ENCODE peak calls at places on chromosomes 11 and 22, in six cellular contexts. One of them, this sample, is unnamed.
A peak's percentile ranks its signal among the peaks of the same experiment; 100 is the strongest.

GRCh38 chr11:75896843-75897419 is 81.9 kb downstream of the UVRAG start:
- DNase-seq in AG04449: peak; percentile 16
- DNase-seq in activated CD8-positive, alpha-beta memory T cell treated with anti-CD3 and anti-CD28 coated beads, Interleukin-2, amount 50 U/mL, for 4 hours: no peak
- DNase-seq in NCI-H748 treated with DMSO at 0.1 percent for 48 hours: peak; percentile 62
- DNase-seq in colonic mucosa: no peak
- DNase-seq in CD8-positive, alpha-beta T cell: no peak
- DNase-seq in this sample: peak; percentile 73

GRCh38 chr22:35315855-35316745 is 16.4 kb downstream of the TOM1 start:
- DNase-seq in activated CD8-positive, alpha-beta memory T cell treated with anti-CD3 and anti-CD28 coated beads, Interleukin-2, amount 50 U/mL, for 4 hours: no peak
- DNase-seq in colonic mucosa: no peak
- DNase-seq in NCI-H748 treated with DMSO at 0.1 percent for 48 hours: no peak
- DNase-seq in CD8-positive, alpha-beta T cell: no peak
- DNase-seq in AG04449: no peak
- DNase-seq in this sample: no peak

GRCh38 chr22:42760806-42761565 is 40.3 kb upstream of the A4GALT start:
- DNase-seq in AG04449: no peak
- DNase-seq in colonic mucosa: no peak
- DNase-seq in activated CD8-positive, alpha-beta memory T cell treated with anti-CD3 and anti-CD28 coated beads, Interleukin-2, amount 50 U/mL, for 4 hours: no peak
- DNase-seq in CD8-positive, alpha-beta T cell: no peak
- DNase-seq in NCI-H748 treated with DMSO at 0.1 percent for 48 hours: no peak
- DNase-seq in this sample: no peak

GRCh38 chr11:23112987-23113886 is 253.0 kb upstream of the CCDC179 start:
- DNase-seq in AG04449: no peak
- DNase-seq in CD8-positive, alpha-beta T cell: no peak
- DNase-seq in colonic mucosa: peak; percentile 87
- DNase-seq in NCI-H748 treated with DMSO at 0.1 percent for 48 hours: peak; percentile 68
- DNase-seq in activated CD8-positive, alpha-beta memory T cell treated with anti-CD3 and anti-CD28 coated beads, Interleukin-2, amount 50 U/mL, for 4 hours: no peak
- DNase-seq in this sample: peak; percentile 91

GRCh38 chr11:102819491-102819890 is 21.5 kb upstream of the MMP1 start:
- DNase-seq in NCI-H748 treated with DMSO at 0.1 percent for 48 hours: no peak
- DNase-seq in CD8-positive, alpha-beta T cell: no peak
- DNase-seq in activated CD8-positive, alpha-beta memory T cell treated with anti-CD3 and anti-CD28 coated beads, Interleukin-2, amount 50 U/mL, for 4 hours: no peak
- DNase-seq in AG04449: no peak
- DNase-seq in colonic mucosa: no peak
- DNase-seq in this sample: peak; percentile 15

GRCh38 chr11:26028294-26028954 is 303.5 kb upstream of the ANO3 start:
- DNase-seq in activated CD8-positive, alpha-beta memory T cell treated with anti-CD3 and anti-CD28 coated beads, Interleukin-2, amount 50 U/mL, for 4 hours: no peak
- DNase-seq in NCI-H748 treated with DMSO at 0.1 percent for 48 hours: no peak
- DNase-seq in AG04449: peak; percentile 9
- DNase-seq in colonic mucosa: no peak
- DNase-seq in CD8-positive, alpha-beta T cell: no peak
- DNase-seq in this sample: peak; percentile 61

GRCh38 chr11:41250408-41250807 is 209.0 kb downstream of the LRRC4C start:
- DNase-seq in activated CD8-positive, alpha-beta memory T cell treated with anti-CD3 and anti-CD28 coated beads, Interleukin-2, amount 50 U/mL, for 4 hours: no peak
- DNase-seq in NCI-H748 treated with DMSO at 0.1 percent for 48 hours: no peak
- DNase-seq in colonic mucosa: no peak
- DNase-seq in AG04449: no peak
- DNase-seq in CD8-positive, alpha-beta T cell: no peak
- DNase-seq in this sample: no peak

GRCh38 chr22:46696614-46697013 is 41.4 kb downstream of the CERK start:
- DNase-seq in AG04449: no peak
- DNase-seq in NCI-H748 treated with DMSO at 0.1 percent for 48 hours: no peak
- DNase-seq in activated CD8-positive, alpha-beta memory T cell treated with anti-CD3 and anti-CD28 coated beads, Interleukin-2, amount 50 U/mL, for 4 hours: no peak
- DNase-seq in colonic mucosa: no peak
- DNase-seq in CD8-positive, alpha-beta T cell: no peak
- DNase-seq in this sample: no peak

GRCh38 chr11:86302092-86302793 is at the start of gene HIKESHI:
- DNase-seq in NCI-H748 treated with DMSO at 0.1 percent for 48 hours: peak; percentile 79
- DNase-seq in activated CD8-positive, alpha-beta memory T cell treated with anti-CD3 and anti-CD28 coated beads, Interleukin-2, amount 50 U/mL, for 4 hours: peak; percentile 90
- DNase-seq in CD8-positive, alpha-beta T cell: peak; percentile 93
- DNase-seq in colonic mucosa: peak; percentile 100
- DNase-seq in AG04449: peak; percentile 88
- DNase-seq in this sample: peak; percentile 100

GRCh38 chr11:69699213-69699612 is 4.6 kb downstream of the FGF19 start:
- DNase-seq in NCI-H748 treated with DMSO at 0.1 percent for 48 hours: no peak
- DNase-seq in CD8-positive, alpha-beta T cell: no peak
- DNase-seq in colonic mucosa: no peak
- DNase-seq in AG04449: no peak
- DNase-seq in activated CD8-positive, alpha-beta memory T cell treated with anti-CD3 and anti-CD28 coated beads, Interleukin-2, amount 50 U/mL, for 4 hours: no peak
- DNase-seq in this sample: peak; percentile 21

GRCh38 chr11:10674440-10674855 is 19.1 kb downstream of the IRAG1 start:
- DNase-seq in activated CD8-positive, alpha-beta memory T cell treated with anti-CD3 and anti-CD28 coated beads, Interleukin-2, amount 50 U/mL, for 4 hours: no peak
- DNase-seq in colonic mucosa: no peak
- DNase-seq in AG04449: no peak
- DNase-seq in CD8-positive, alpha-beta T cell: no peak
- DNase-seq in NCI-H748 treated with DMSO at 0.1 percent for 48 hours: no peak
- DNase-seq in this sample: no peak

GRCh38 chr11:1553808-1554594 is 18.1 kb downstream of the DUSP8 start:
- DNase-seq in CD8-positive, alpha-beta T cell: no peak
- DNase-seq in colonic mucosa: peak; percentile 88
- DNase-seq in NCI-H748 treated with DMSO at 0.1 percent for 48 hours: peak; percentile 19
- DNase-seq in activated CD8-positive, alpha-beta memory T cell treated with anti-CD3 and anti-CD28 coated beads, Interleukin-2, amount 50 U/mL, for 4 hours: no peak
- DNase-seq in AG04449: no peak
- DNase-seq in this sample: peak; percentile 61

GRCh38 chr22:50302041-50302541 is 5.4 kb downstream of the PLXNB2 start:
- DNase-seq in colonic mucosa: peak; percentile 73
- DNase-seq in CD8-positive, alpha-beta T cell: no peak
- DNase-seq in activated CD8-positive, alpha-beta memory T cell treated with anti-CD3 and anti-CD28 coated beads, Interleukin-2, amount 50 U/mL, for 4 hours: no peak
- DNase-seq in NCI-H748 treated with DMSO at 0.1 percent for 48 hours: no peak
- DNase-seq in AG04449: no peak
- DNase-seq in this sample: no peak

GRCh38 chr22:49623715-49624114 is 204.0 kb downstream of the BRD1 start:
- DNase-seq in AG04449: no peak
- DNase-seq in colonic mucosa: no peak
- DNase-seq in activated CD8-positive, alpha-beta memory T cell treated with anti-CD3 and anti-CD28 coated beads, Interleukin-2, amount 50 U/mL, for 4 hours: no peak
- DNase-seq in CD8-positive, alpha-beta T cell: no peak
- DNase-seq in NCI-H748 treated with DMSO at 0.1 percent for 48 hours: no peak
- DNase-seq in this sample: no peak

GRCh38 chr11:59611570-59612565 is 3.7 kb downstream of the OSBP start:
- DNase-seq in NCI-H748 treated with DMSO at 0.1 percent for 48 hours: peak; percentile 3
- DNase-seq in CD8-positive, alpha-beta T cell: no peak
- DNase-seq in activated CD8-positive, alpha-beta memory T cell treated with anti-CD3 and anti-CD28 coated beads, Interleukin-2, amount 50 U/mL, for 4 hours: no peak
- DNase-seq in colonic mucosa: peak; percentile 85
- DNase-seq in AG04449: peak; percentile 5
- DNase-seq in this sample: peak; percentile 78

GRCh38 chr22:37229012-37229804 is 14.9 kb downstream of the RAC2 start:
- DNase-seq in NCI-H748 treated with DMSO at 0.1 percent for 48 hours: no peak
- DNase-seq in activated CD8-positive, alpha-beta memory T cell treated with anti-CD3 and anti-CD28 coated beads, Interleukin-2, amount 50 U/mL, for 4 hours: peak; percentile 45
- DNase-seq in AG04449: no peak
- DNase-seq in colonic mucosa: no peak
- DNase-seq in CD8-positive, alpha-beta T cell: no peak
- DNase-seq in this sample: no peak

GRCh38 chr11:28834877-28835276 is 726.7 kb downstream of the METTL15 start:
- DNase-seq in CD8-positive, alpha-beta T cell: no peak
- DNase-seq in NCI-H748 treated with DMSO at 0.1 percent for 48 hours: no peak
- DNase-seq in colonic mucosa: no peak
- DNase-seq in AG04449: peak; percentile 66
- DNase-seq in activated CD8-positive, alpha-beta memory T cell treated with anti-CD3 and anti-CD28 coated beads, Interleukin-2, amount 50 U/mL, for 4 hours: no peak
- DNase-seq in this sample: no peak

GRCh38 chr11:117814766-117815261 is 9.7 kb downstream of the FXYD2 start:
- DNase-seq in colonic mucosa: peak; percentile 90
- DNase-seq in CD8-positive, alpha-beta T cell: peak; percentile 82
- DNase-seq in AG04449: no peak
- DNase-seq in NCI-H748 treated with DMSO at 0.1 percent for 48 hours: peak; percentile 92
- DNase-seq in activated CD8-positive, alpha-beta memory T cell treated with anti-CD3 and anti-CD28 coated beads, Interleukin-2, amount 50 U/mL, for 4 hours: peak; percentile 79
- DNase-seq in this sample: peak; percentile 99

GRCh38 chr11:28793282-28793738 is 685.1 kb downstream of the METTL15 start:
- DNase-seq in CD8-positive, alpha-beta T cell: no peak
- DNase-seq in AG04449: no peak
- DNase-seq in activated CD8-positive, alpha-beta memory T cell treated with anti-CD3 and anti-CD28 coated beads, Interleukin-2, amount 50 U/mL, for 4 hours: no peak
- DNase-seq in NCI-H748 treated with DMSO at 0.1 percent for 48 hours: peak; percentile 3
- DNase-seq in colonic mucosa: no peak
- DNase-seq in this sample: no peak

GRCh38 chr22:46367707-46368191 is 32.2 kb downstream of the TRMU start:
- DNase-seq in activated CD8-positive, alpha-beta memory T cell treated with anti-CD3 and anti-CD28 coated beads, Interleukin-2, amount 50 U/mL, for 4 hours: peak; percentile 73
- DNase-seq in colonic mucosa: peak; percentile 83
- DNase-seq in CD8-positive, alpha-beta T cell: peak; percentile 61
- DNase-seq in NCI-H748 treated with DMSO at 0.1 percent for 48 hours: peak; percentile 24
- DNase-seq in AG04449: no peak
- DNase-seq in this sample: peak; percentile 82

GRCh38 chr11:44014968-44015623 is 32.7 kb upstream of the ACCSL start:
- DNase-seq in colonic mucosa: no peak
- DNase-seq in NCI-H748 treated with DMSO at 0.1 percent for 48 hours: no peak
- DNase-seq in CD8-positive, alpha-beta T cell: no peak
- DNase-seq in activated CD8-positive, alpha-beta memory T cell treated with anti-CD3 and anti-CD28 coated beads, Interleukin-2, amount 50 U/mL, for 4 hours: no peak
- DNase-seq in AG04449: no peak
- DNase-seq in this sample: no peak

GRCh38 chr11:63667993-63668392 is 3.2 kb downstream of the ATL3 start:
- DNase-seq in NCI-H748 treated with DMSO at 0.1 percent for 48 hours: no peak
- DNase-seq in CD8-positive, alpha-beta T cell: no peak
- DNase-seq in AG04449: peak; percentile 85
- DNase-seq in activated CD8-positive, alpha-beta memory T cell treated with anti-CD3 and anti-CD28 coated beads, Interleukin-2, amount 50 U/mL, for 4 hours: no peak
- DNase-seq in colonic mucosa: no peak
- DNase-seq in this sample: no peak

GRCh38 chr11:23509023-23509422 is 648.7 kb upstream of the CCDC179 start:
- DNase-seq in CD8-positive, alpha-beta T cell: no peak
- DNase-seq in NCI-H748 treated with DMSO at 0.1 percent for 48 hours: no peak
- DNase-seq in AG04449: peak; percentile 26
- DNase-seq in activated CD8-positive, alpha-beta memory T cell treated with anti-CD3 and anti-CD28 coated beads, Interleukin-2, amount 50 U/mL, for 4 hours: no peak
- DNase-seq in colonic mucosa: no peak
- DNase-seq in this sample: no peak

GRCh38 chr11:94926271-94926625 is 47.1 kb downstream of the CWC15 start:
- DNase-seq in AG04449: no peak
- DNase-seq in activated CD8-positive, alpha-beta memory T cell treated with anti-CD3 and anti-CD28 coated beads, Interleukin-2, amount 50 U/mL, for 4 hours: no peak
- DNase-seq in CD8-positive, alpha-beta T cell: no peak
- DNase-seq in NCI-H748 treated with DMSO at 0.1 percent for 48 hours: no peak
- DNase-seq in colonic mucosa: no peak
- DNase-seq in this sample: no peak

GRCh38 chr11:93529707-93530467 is 13.3 kb downstream of the SMCO4 start:
- DNase-seq in NCI-H748 treated with DMSO at 0.1 percent for 48 hours: no peak
- DNase-seq in colonic mucosa: no peak
- DNase-seq in CD8-positive, alpha-beta T cell: no peak
- DNase-seq in AG04449: no peak
- DNase-seq in activated CD8-positive, alpha-beta memory T cell treated with anti-CD3 and anti-CD28 coated beads, Interleukin-2, amount 50 U/mL, for 4 hours: no peak
- DNase-seq in this sample: peak; percentile 32

GRCh38 chr11:59463176-59463575 is 6.4 kb downstream of the OR4D6 start:
- DNase-seq in NCI-H748 treated with DMSO at 0.1 percent for 48 hours: no peak
- DNase-seq in colonic mucosa: no peak
- DNase-seq in CD8-positive, alpha-beta T cell: no peak
- DNase-seq in activated CD8-positive, alpha-beta memory T cell treated with anti-CD3 and anti-CD28 coated beads, Interleukin-2, amount 50 U/mL, for 4 hours: no peak
- DNase-seq in AG04449: no peak
- DNase-seq in this sample: no peak

GRCh38 chr22:34801221-34801620 is 264.7 kb upstream of the ISX start:
- DNase-seq in activated CD8-positive, alpha-beta memory T cell treated with anti-CD3 and anti-CD28 coated beads, Interleukin-2, amount 50 U/mL, for 4 hours: no peak
- DNase-seq in colonic mucosa: no peak
- DNase-seq in NCI-H748 treated with DMSO at 0.1 percent for 48 hours: no peak
- DNase-seq in AG04449: no peak
- DNase-seq in CD8-positive, alpha-beta T cell: no peak
- DNase-seq in this sample: no peak

GRCh38 chr11:8733847-8734246 is 51.3 kb downstream of the RPL27A start:
- DNase-seq in colonic mucosa: peak; percentile 40
- DNase-seq in AG04449: no peak
- DNase-seq in NCI-H748 treated with DMSO at 0.1 percent for 48 hours: no peak
- DNase-seq in activated CD8-positive, alpha-beta memory T cell treated with anti-CD3 and anti-CD28 coated beads, Interleukin-2, amount 50 U/mL, for 4 hours: no peak
- DNase-seq in CD8-positive, alpha-beta T cell: no peak
- DNase-seq in this sample: no peak

GRCh38 chr22:29691636-29692326 is 28.0 kb upstream of the CABP7 start:
- DNase-seq in CD8-positive, alpha-beta T cell: no peak
- DNase-seq in AG04449: no peak
- DNase-seq in activated CD8-positive, alpha-beta memory T cell treated with anti-CD3 and anti-CD28 coated beads, Interleukin-2, amount 50 U/mL, for 4 hours: no peak
- DNase-seq in colonic mucosa: no peak
- DNase-seq in NCI-H748 treated with DMSO at 0.1 percent for 48 hours: peak; percentile 40
- DNase-seq in this sample: peak; percentile 100

GRCh38 chr22:23093090-23093788 is 22.9 kb downstream of the GNAZ start:
- DNase-seq in NCI-H748 treated with DMSO at 0.1 percent for 48 hours: no peak
- DNase-seq in CD8-positive, alpha-beta T cell: no peak
- DNase-seq in activated CD8-positive, alpha-beta memory T cell treated with anti-CD3 and anti-CD28 coated beads, Interleukin-2, amount 50 U/mL, for 4 hours: no peak
- DNase-seq in AG04449: no peak
- DNase-seq in colonic mucosa: no peak
- DNase-seq in this sample: peak; percentile 41

GRCh38 chr11:128282053-128282452 is 305.3 kb downstream of the ETS1 start:
- DNase-seq in CD8-positive, alpha-beta T cell: no peak
- DNase-seq in AG04449: no peak
- DNase-seq in colonic mucosa: no peak
- DNase-seq in activated CD8-positive, alpha-beta memory T cell treated with anti-CD3 and anti-CD28 coated beads, Interleukin-2, amount 50 U/mL, for 4 hours: no peak
- DNase-seq in NCI-H748 treated with DMSO at 0.1 percent for 48 hours: no peak
- DNase-seq in this sample: peak; percentile 16

GRCh38 chr11:71454470-71455113 is 1.6 kb downstream of the NADSYN1 start:
- DNase-seq in AG04449: no peak
- DNase-seq in activated CD8-positive, alpha-beta memory T cell treated with anti-CD3 and anti-CD28 coated beads, Interleukin-2, amount 50 U/mL, for 4 hours: peak; percentile 41
- DNase-seq in colonic mucosa: peak; percentile 71
- DNase-seq in NCI-H748 treated with DMSO at 0.1 percent for 48 hours: no peak
- DNase-seq in CD8-positive, alpha-beta T cell: peak; percentile 13
- DNase-seq in this sample: peak; percentile 26

GRCh38 chr22:36546932-36547331 is 18.0 kb upstream of the EIF3D start:
- DNase-seq in activated CD8-positive, alpha-beta memory T cell treated with anti-CD3 and anti-CD28 coated beads, Interleukin-2, amount 50 U/mL, for 4 hours: no peak
- DNase-seq in AG04449: no peak
- DNase-seq in colonic mucosa: no peak
- DNase-seq in NCI-H748 treated with DMSO at 0.1 percent for 48 hours: no peak
- DNase-seq in CD8-positive, alpha-beta T cell: no peak
- DNase-seq in this sample: no peak

GRCh38 chr11:33375688-33376311 is 118.6 kb downstream of the HIPK3 start:
- DNase-seq in AG04449: no peak
- DNase-seq in activated CD8-positive, alpha-beta memory T cell treated with anti-CD3 and anti-CD28 coated beads, Interleukin-2, amount 50 U/mL, for 4 hours: no peak
- DNase-seq in NCI-H748 treated with DMSO at 0.1 percent for 48 hours: peak; percentile 37
- DNase-seq in colonic mucosa: no peak
- DNase-seq in CD8-positive, alpha-beta T cell: no peak
- DNase-seq in this sample: peak; percentile 85

GRCh38 chr22:39282642-39283311 is 36.6 kb downstream of the RPL3 start:
- DNase-seq in AG04449: no peak
- DNase-seq in activated CD8-positive, alpha-beta memory T cell treated with anti-CD3 and anti-CD28 coated beads, Interleukin-2, amount 50 U/mL, for 4 hours: no peak
- DNase-seq in colonic mucosa: no peak
- DNase-seq in CD8-positive, alpha-beta T cell: no peak
- DNase-seq in NCI-H748 treated with DMSO at 0.1 percent for 48 hours: no peak
- DNase-seq in this sample: no peak

GRCh38 chr11:4441500-4441899 is 7.6 kb upstream of the OR52K2 start:
- DNase-seq in colonic mucosa: no peak
- DNase-seq in activated CD8-positive, alpha-beta memory T cell treated with anti-CD3 and anti-CD28 coated beads, Interleukin-2, amount 50 U/mL, for 4 hours: no peak
- DNase-seq in CD8-positive, alpha-beta T cell: no peak
- DNase-seq in NCI-H748 treated with DMSO at 0.1 percent for 48 hours: no peak
- DNase-seq in AG04449: no peak
- DNase-seq in this sample: no peak

GRCh38 chr11:112448806-112449205 is 188.1 kb upstream of the PLET1 start:
- DNase-seq in activated CD8-positive, alpha-beta memory T cell treated with anti-CD3 and anti-CD28 coated beads, Interleukin-2, amount 50 U/mL, for 4 hours: no peak
- DNase-seq in AG04449: no peak
- DNase-seq in NCI-H748 treated with DMSO at 0.1 percent for 48 hours: no peak
- DNase-seq in colonic mucosa: no peak
- DNase-seq in CD8-positive, alpha-beta T cell: no peak
- DNase-seq in this sample: no peak

GRCh38 chr11:47143322-47143721 is 33.4 kb downstream of the ARFGAP2 start:
- DNase-seq in colonic mucosa: no peak
- DNase-seq in NCI-H748 treated with DMSO at 0.1 percent for 48 hours: peak; percentile 67
- DNase-seq in CD8-positive, alpha-beta T cell: no peak
- DNase-seq in activated CD8-positive, alpha-beta memory T cell treated with anti-CD3 and anti-CD28 coated beads, Interleukin-2, amount 50 U/mL, for 4 hours: no peak
- DNase-seq in AG04449: peak; percentile 47
- DNase-seq in this sample: peak; percentile 92

GRCh38 chr11:94507485-94507884 is 4.8 kb upstream of the C11orf97 start:
- DNase-seq in NCI-H748 treated with DMSO at 0.1 percent for 48 hours: no peak
- DNase-seq in CD8-positive, alpha-beta T cell: no peak
- DNase-seq in colonic mucosa: no peak
- DNase-seq in AG04449: no peak
- DNase-seq in activated CD8-positive, alpha-beta memory T cell treated with anti-CD3 and anti-CD28 coated beads, Interleukin-2, amount 50 U/mL, for 4 hours: no peak
- DNase-seq in this sample: no peak